ENCODE peak calls at places on chromosomes 11 and 22, in eight cellular contexts. One of them, this sample, is unnamed.

GRCh38 chr22:43333156-43333555 is 10.0 kb downstream of the SCUBE1 start:
- DNase-seq in coronary artery: no peak
- DNase-seq in SK-N-SH: no peak
- DNase-seq in prostate gland: no peak
- DNase-seq in cardiac muscle cell: no peak
- DNase-seq in right lobe of liver: no peak
- DNase-seq in CD8-positive, alpha-beta memory T cell: no peak
- DNase-seq in mammary epithelial cell: no peak
- DNase-seq in this sample: no peak

GRCh38 chr22:30305906-30306628 is 16.8 kb upstream of the CASTOR1 start:
- DNase-seq in coronary artery: no peak
- DNase-seq in SK-N-SH: no peak
- DNase-seq in prostate gland: no peak
- DNase-seq in cardiac muscle cell: no peak
- DNase-seq in right lobe of liver: no peak
- DNase-seq in CD8-positive, alpha-beta memory T cell: no peak
- DNase-seq in mammary epithelial cell: peak
- DNase-seq in this sample: no peak

GRCh38 chr11:57560146-57560545 is 7.3 kb downstream of the UBE2L6 start:
- DNase-seq in coronary artery: no peak
- DNase-seq in SK-N-SH: no peak
- DNase-seq in prostate gland: peak
- DNase-seq in cardiac muscle cell: no peak
- DNase-seq in right lobe of liver: no peak
- DNase-seq in CD8-positive, alpha-beta memory T cell: no peak
- DNase-seq in mammary epithelial cell: no peak
- DNase-seq in this sample: no peak

GRCh38 chr11:15716550-15716949 is 601.8 kb downstream of the INSC start:
- DNase-seq in coronary artery: no peak
- DNase-seq in SK-N-SH: no peak
- DNase-seq in prostate gland: no peak
- DNase-seq in cardiac muscle cell: no peak
- DNase-seq in right lobe of liver: no peak
- DNase-seq in CD8-positive, alpha-beta memory T cell: no peak
- DNase-seq in mammary epithelial cell: peak
- DNase-seq in this sample: no peak

GRCh38 chr11:84564180-84564866 is 1062.8 kb downstream of the DLG2 start:
- DNase-seq in coronary artery: no peak
- DNase-seq in SK-N-SH: peak
- DNase-seq in prostate gland: no peak
- DNase-seq in cardiac muscle cell: peak
- DNase-seq in right lobe of liver: no peak
- DNase-seq in CD8-positive, alpha-beta memory T cell: no peak
- DNase-seq in mammary epithelial cell: peak
- DNase-seq in this sample: no peak

GRCh38 chr11:8989411-8989810 is 14.4 kb downstream of the NRIP3 start:
- DNase-seq in coronary artery: no peak
- DNase-seq in SK-N-SH: no peak
- DNase-seq in prostate gland: no peak
- DNase-seq in cardiac muscle cell: no peak
- DNase-seq in right lobe of liver: no peak
- DNase-seq in CD8-positive, alpha-beta memory T cell: no peak
- DNase-seq in mammary epithelial cell: no peak
- DNase-seq in this sample: no peak

GRCh38 chr11:127017482-127017881 is 16.9 kb upstream of the KIRREL3 start:
- DNase-seq in coronary artery: no peak
- DNase-seq in SK-N-SH: no peak
- DNase-seq in prostate gland: no peak
- DNase-seq in cardiac muscle cell: peak
- DNase-seq in right lobe of liver: no peak
- DNase-seq in CD8-positive, alpha-beta memory T cell: no peak
- DNase-seq in mammary epithelial cell: peak
- DNase-seq in this sample: no peak

GRCh38 chr11:71462726-71463125 is 9.7 kb downstream of the NADSYN1 start:
- DNase-seq in coronary artery: no peak
- DNase-seq in SK-N-SH: no peak
- DNase-seq in prostate gland: no peak
- DNase-seq in cardiac muscle cell: no peak
- DNase-seq in right lobe of liver: no peak
- DNase-seq in CD8-positive, alpha-beta memory T cell: no peak
- DNase-seq in mammary epithelial cell: no peak
- DNase-seq in this sample: no peak

GRCh38 chr11:36447947-36448346 is 62.1 kb downstream of the TRAF6 start:
- DNase-seq in coronary artery: no peak
- DNase-seq in SK-N-SH: no peak
- DNase-seq in prostate gland: peak
- DNase-seq in cardiac muscle cell: no peak
- DNase-seq in right lobe of liver: no peak
- DNase-seq in CD8-positive, alpha-beta memory T cell: no peak
- DNase-seq in mammary epithelial cell: peak
- DNase-seq in this sample: no peak

GRCh38 chr22:37498289-37498909 is 12.2 kb upstream of the MFNG start:
- DNase-seq in coronary artery: no peak
- DNase-seq in SK-N-SH: peak
- DNase-seq in prostate gland: no peak
- DNase-seq in cardiac muscle cell: peak
- DNase-seq in right lobe of liver: no peak
- DNase-seq in CD8-positive, alpha-beta memory T cell: peak
- DNase-seq in mammary epithelial cell: no peak
- DNase-seq in this sample: no peak

DNA sequence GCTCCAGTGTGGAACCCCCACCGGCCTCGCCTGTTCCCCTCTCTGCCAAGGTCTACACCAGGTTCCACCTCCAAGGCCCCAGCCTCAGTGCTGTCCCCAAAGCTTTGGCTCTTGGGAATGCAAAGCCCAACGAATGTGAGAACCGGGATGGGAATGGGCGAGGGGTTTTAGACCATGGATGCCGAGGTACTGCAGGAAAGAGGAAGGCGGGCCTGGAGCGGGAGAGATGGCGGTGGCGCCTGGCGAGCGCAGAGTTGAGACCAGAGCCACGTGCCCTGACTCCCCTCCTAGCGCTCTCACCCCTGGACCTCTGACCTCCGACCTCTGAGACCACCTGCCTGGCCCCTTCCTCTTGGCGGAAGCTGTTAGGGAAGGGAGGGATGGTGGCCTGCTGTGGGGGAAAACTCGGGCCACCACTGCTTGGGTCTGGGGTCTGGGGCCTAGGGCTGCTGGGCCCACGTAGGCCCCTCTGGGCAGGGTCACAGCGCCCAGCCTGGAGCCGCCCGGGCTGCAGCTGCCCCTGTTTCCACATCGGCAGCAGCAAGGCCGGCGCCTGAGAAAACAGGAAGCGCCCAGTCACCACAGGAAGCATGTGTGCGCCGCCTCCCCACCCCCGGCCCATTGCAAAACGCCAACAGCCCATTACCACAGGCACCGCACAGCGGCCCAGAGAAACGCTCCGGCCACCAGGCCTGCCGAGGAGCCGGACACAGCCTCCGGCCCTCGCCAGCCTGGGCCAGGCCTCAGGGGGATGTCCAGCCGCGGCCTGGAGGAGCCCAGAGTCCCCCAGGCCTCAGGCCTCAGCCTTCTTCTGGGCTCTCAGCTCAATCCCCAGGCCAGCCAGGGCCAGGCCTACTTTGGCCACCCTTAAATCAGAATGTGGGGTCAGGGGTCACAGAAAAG is 13.8 kb upstream of the SLC39A13 start:
- DNase-seq in coronary artery: no peak
- DNase-seq in SK-N-SH: no peak
- DNase-seq in prostate gland: no peak
- DNase-seq in cardiac muscle cell: no peak
- DNase-seq in right lobe of liver: peak
- DNase-seq in CD8-positive, alpha-beta memory T cell: peak
- DNase-seq in mammary epithelial cell: no peak
- DNase-seq in this sample: no peak
- H3K27ac ChIP-seq in coronary artery: peak
- H3K27ac ChIP-seq in SK-N-SH: no peak
- H3K27ac ChIP-seq in prostate gland: peak
- H3K27ac ChIP-seq in cardiac muscle cell: peak
- H3K27ac ChIP-seq in right lobe of liver: peak
- H3K27ac ChIP-seq in CD8-positive, alpha-beta memory T cell: peak
- H3K27ac ChIP-seq in mammary epithelial cell: no peak
- H3K27ac ChIP-seq in this sample: peak

GRCh38 chr11:10386361-10386760 is 68.7 kb upstream of the AMPD3 start:
- DNase-seq in coronary artery: no peak
- DNase-seq in SK-N-SH: no peak
- DNase-seq in prostate gland: no peak
- DNase-seq in cardiac muscle cell: no peak
- DNase-seq in right lobe of liver: no peak
- DNase-seq in CD8-positive, alpha-beta memory T cell: no peak
- DNase-seq in mammary epithelial cell: no peak
- DNase-seq in this sample: no peak

GRCh38 chr11:10386861-10387208 is 68.2 kb upstream of the AMPD3 start:
- DNase-seq in coronary artery: no peak
- DNase-seq in SK-N-SH: no peak
- DNase-seq in prostate gland: no peak
- DNase-seq in cardiac muscle cell: no peak
- DNase-seq in right lobe of liver: no peak
- DNase-seq in CD8-positive, alpha-beta memory T cell: no peak
- DNase-seq in mammary epithelial cell: no peak
- DNase-seq in this sample: no peak

GRCh38 chr11:10387209-10388083 is 67.6 kb upstream of the AMPD3 start:
- DNase-seq in coronary artery: peak
- DNase-seq in SK-N-SH: no peak
- DNase-seq in prostate gland: no peak
- DNase-seq in cardiac muscle cell: no peak
- DNase-seq in right lobe of liver: no peak
- DNase-seq in CD8-positive, alpha-beta memory T cell: no peak
- DNase-seq in mammary epithelial cell: no peak
- DNase-seq in this sample: no peak

GRCh38 chr11:10388096-10388495 is 67.0 kb upstream of the AMPD3 start:
- DNase-seq in coronary artery: no peak
- DNase-seq in SK-N-SH: no peak
- DNase-seq in prostate gland: no peak
- DNase-seq in cardiac muscle cell: no peak
- DNase-seq in right lobe of liver: no peak
- DNase-seq in CD8-positive, alpha-beta memory T cell: no peak
- DNase-seq in mammary epithelial cell: no peak
- DNase-seq in this sample: no peak

GRCh38 chr11:10385696-10386095 is 69.4 kb upstream of the AMPD3 start:
- DNase-seq in coronary artery: no peak
- DNase-seq in SK-N-SH: no peak
- DNase-seq in prostate gland: no peak
- DNase-seq in cardiac muscle cell: no peak
- DNase-seq in right lobe of liver: no peak
- DNase-seq in CD8-positive, alpha-beta memory T cell: no peak
- DNase-seq in mammary epithelial cell: no peak
- DNase-seq in this sample: no peak
- H3K27ac ChIP-seq in coronary artery: peak
- H3K27ac ChIP-seq in SK-N-SH: no peak
- H3K27ac ChIP-seq in prostate gland: peak
- H3K27ac ChIP-seq in cardiac muscle cell: no peak
- H3K27ac ChIP-seq in right lobe of liver: no peak
- H3K27ac ChIP-seq in CD8-positive, alpha-beta memory T cell: no peak
- H3K27ac ChIP-seq in mammary epithelial cell: no peak
- H3K27ac ChIP-seq in this sample: no peak

DNA sequence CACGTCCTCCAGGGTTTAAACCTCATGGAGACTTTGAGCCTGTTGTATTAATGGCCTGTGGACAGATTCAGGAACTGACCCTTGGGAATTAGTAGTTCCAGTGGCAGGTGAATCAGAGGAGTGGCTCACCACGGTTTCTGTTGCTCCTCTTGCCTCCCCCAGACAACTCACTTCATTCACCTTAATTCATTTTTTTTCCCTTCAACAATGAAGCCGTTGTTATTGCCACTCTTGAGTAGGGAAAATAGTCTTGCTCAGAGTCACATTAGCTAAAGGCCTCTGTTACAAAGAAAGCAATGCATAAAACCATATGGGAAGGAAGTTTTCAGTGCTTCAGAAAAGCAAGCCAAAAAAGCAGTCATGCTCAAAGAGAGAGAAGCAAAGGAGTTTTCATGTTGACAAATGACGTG is 22.6 kb downstream of the AMOTL1 start:
- DNase-seq in coronary artery: no peak
- DNase-seq in SK-N-SH: no peak
- DNase-seq in prostate gland: no peak
- DNase-seq in cardiac muscle cell: no peak
- DNase-seq in right lobe of liver: no peak
- DNase-seq in CD8-positive, alpha-beta memory T cell: no peak
- DNase-seq in mammary epithelial cell: peak
- DNase-seq in this sample: no peak
- H3K27ac ChIP-seq in coronary artery: no peak
- H3K27ac ChIP-seq in SK-N-SH: no peak
- H3K27ac ChIP-seq in prostate gland: no peak
- H3K27ac ChIP-seq in cardiac muscle cell: no peak
- H3K27ac ChIP-seq in right lobe of liver: no peak
- H3K27ac ChIP-seq in CD8-positive, alpha-beta memory T cell: no peak
- H3K27ac ChIP-seq in mammary epithelial cell: peak
- H3K27ac ChIP-seq in this sample: no peak

DNA sequence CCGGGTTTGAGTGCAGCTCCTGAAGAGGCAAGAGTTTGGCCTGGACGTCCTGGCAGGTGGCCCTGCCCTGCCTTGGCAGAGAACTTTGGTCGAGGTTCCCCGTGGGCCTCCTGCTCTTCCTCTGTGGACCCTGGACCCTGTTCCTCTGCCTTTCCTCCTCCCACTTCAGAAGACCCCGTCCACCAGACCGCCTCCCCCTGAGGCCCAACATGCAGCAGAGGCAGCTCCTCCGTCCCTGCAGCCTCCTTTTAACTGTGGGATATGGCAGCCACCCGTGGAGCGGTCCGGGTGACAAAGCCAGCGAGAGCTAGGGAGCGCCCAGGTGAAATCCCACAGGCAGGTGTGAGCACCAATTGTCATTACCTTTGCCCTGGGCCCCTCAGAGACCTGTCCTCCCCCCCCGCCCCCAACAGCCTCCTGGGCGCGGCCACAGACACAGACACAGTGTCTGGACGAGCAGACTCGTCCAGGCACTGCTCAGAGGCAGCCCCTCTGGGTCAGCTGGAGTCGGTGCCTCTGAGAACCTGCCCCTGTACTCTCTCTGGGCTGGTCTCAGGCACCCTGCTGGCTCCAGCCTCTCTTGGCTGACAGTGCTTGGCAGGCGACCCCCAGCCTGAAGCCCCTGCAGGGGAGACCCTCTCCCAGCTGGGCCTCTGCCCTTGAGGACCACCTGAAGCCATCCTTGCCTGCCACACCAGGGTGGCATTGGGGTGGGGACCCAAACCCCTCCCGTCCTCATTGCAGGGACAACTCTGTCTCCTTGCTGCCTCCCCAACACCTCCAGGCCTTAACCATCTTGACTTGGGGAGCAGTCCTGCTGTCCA is 4.1 kb upstream of the PTDSS2 start:
- DNase-seq in coronary artery: no peak
- DNase-seq in SK-N-SH: no peak
- DNase-seq in prostate gland: no peak
- DNase-seq in cardiac muscle cell: no peak
- DNase-seq in right lobe of liver: no peak
- DNase-seq in CD8-positive, alpha-beta memory T cell: no peak
- DNase-seq in mammary epithelial cell: no peak
- DNase-seq in this sample: no peak
- H3K27ac ChIP-seq in coronary artery: no peak
- H3K27ac ChIP-seq in SK-N-SH: no peak
- H3K27ac ChIP-seq in prostate gland: no peak
- H3K27ac ChIP-seq in cardiac muscle cell: no peak
- H3K27ac ChIP-seq in right lobe of liver: no peak
- H3K27ac ChIP-seq in CD8-positive, alpha-beta memory T cell: no peak
- H3K27ac ChIP-seq in mammary epithelial cell: no peak
- H3K27ac ChIP-seq in this sample: no peak

GRCh38 chr22:20022231-20023069 is 1.5 kb downstream of the TANGO2 start:
- DNase-seq in coronary artery: no peak
- DNase-seq in SK-N-SH: no peak
- DNase-seq in prostate gland: no peak
- DNase-seq in cardiac muscle cell: no peak
- DNase-seq in right lobe of liver: no peak
- DNase-seq in CD8-positive, alpha-beta memory T cell: no peak
- DNase-seq in mammary epithelial cell: no peak
- DNase-seq in this sample: no peak
- H3K27ac ChIP-seq in coronary artery: peak
- H3K27ac ChIP-seq in SK-N-SH: no peak
- H3K27ac ChIP-seq in prostate gland: peak
- H3K27ac ChIP-seq in cardiac muscle cell: no peak
- H3K27ac ChIP-seq in right lobe of liver: peak
- H3K27ac ChIP-seq in CD8-positive, alpha-beta memory T cell: peak
- H3K27ac ChIP-seq in mammary epithelial cell: no peak
- H3K27ac ChIP-seq in this sample: peak